ENCODE peak calls at places on chromosomes 4 and X, in six cellular contexts. I, Q, O, T, D and L are unnamed samples.

GRCh38 chrX:56572975-56573374 is 9.5 kb downstream of the UBQLN2 start:
- DNase-seq in I (no peak), Q (peak; percentile 80), O (no peak), T (no peak), D (no peak), L (no peak)

GRCh38 chr4:40283413-40283812 is 51.7 kb upstream of the CHRNA9 start:
- DNase-seq in I (no peak), Q (peak; percentile 39), O (no peak), T (no peak), D (no peak), L (no peak)

GRCh38 chrX:24264383-24264782 is 49.5 kb downstream of the SUPT20HL2 start:
- DNase-seq in I (no peak), Q (peak; percentile 13), O (no peak), T (no peak), D (peak; percentile 21), L (no peak)

GRCh38 chrX:136126892-136127406 is 20.4 kb upstream of the FHL1 start:
- DNase-seq in I (no peak), Q (no peak), O (no peak), T (no peak), D (no peak), L (no peak)

GRCh38 chr4:74189331-74190043 is 31.6 kb downstream of the MTHFD2L start:
- DNase-seq in I (no peak), Q (peak; percentile 74), O (no peak), T (no peak), D (peak; percentile 47), L (peak; percentile 54)

GRCh38 chr4:134948110-134948642 is 746.6 kb upstream of the PABPC4L start:
- DNase-seq in I (no peak), Q (no peak), O (no peak), T (no peak), D (no peak), L (no peak)

GRCh38 chr4:88759039-88759631 is 61.5 kb upstream of the NAP1L5 start:
- DNase-seq in I (no peak), Q (peak; percentile 76), O (no peak), T (no peak), D (peak; percentile 80), L (no peak)

GRCh38 chrX:120213438-120214265 is 37.0 kb upstream of the ZBTB33 start:
- DNase-seq in I (peak; percentile 69), Q (peak; percentile 60), O (peak; percentile 11), T (peak; percentile 63), D (peak; percentile 63), L (peak; percentile 47)

GRCh38 chrX:68868902-68869800 is 40.3 kb downstream of the EFNB1 start:
- DNase-seq in I (no peak), Q (no peak), O (no peak), T (peak; percentile 56), D (no peak), L (peak; percentile 92)

GRCh38 chr4:81715335-81715734 is 243.6 kb upstream of the RASGEF1B start:
- DNase-seq in I (peak; percentile 38), Q (no peak), O (no peak), T (no peak), D (no peak), L (no peak)

GRCh38 chr4:5863461-5864113 is 29.3 kb downstream of the CRMP1 start:
- DNase-seq in I (no peak), Q (peak; percentile 80), O (no peak), T (no peak), D (peak; percentile 97), L (no peak)

GRCh38 chrX:112081781-112082482 is 644 bp downstream of the TRPC5 start:
- DNase-seq in I (peak; percentile 79), Q (no peak), O (no peak), T (no peak), D (no peak), L (no peak)

GRCh38 chr4:153465583-153465921 is 608 bp upstream of the TMEM131L start:
- DNase-seq in I (no peak), Q (peak; percentile 48), O (no peak), T (peak; percentile 58), D (peak; percentile 65), L (peak; percentile 41)

GRCh38 chr4:62470020-62470419 is 1269.9 kb downstream of the ADGRL3 start:
- DNase-seq in I (no peak), Q (no peak), O (no peak), T (no peak), D (no peak), L (no peak)

GRCh38 chr4:83113429-83113786 is 1.1 kb downstream of the PLAC8 start:
- DNase-seq in I (no peak), Q (no peak), O (no peak), T (no peak), D (no peak), L (no peak)

GRCh38 chr4:129342820-129343219 is 246.9 kb downstream of the C4orf33 start:
- DNase-seq in I (no peak), Q (peak; percentile 93), O (no peak), T (no peak), D (peak; percentile 89), L (peak; percentile 96)

GRCh38 chr4:6889101-6889735 is 20.4 kb upstream of the TBC1D14 start:
- DNase-seq in I (no peak), Q (no peak), O (no peak), T (no peak), D (no peak), L (no peak)

GRCh38 chrX:106397788-106398538 is 213.8 kb upstream of the RADX start:
- DNase-seq in I (no peak), Q (peak; percentile 48), O (no peak), T (no peak), D (peak; percentile 11), L (no peak)

GRCh38 chr4:108849611-108850406 is 87.0 kb upstream of the ETNPPL start:
- DNase-seq in I (no peak), Q (peak; percentile 65), O (no peak), T (no peak), D (peak; percentile 83), L (no peak)

GRCh38 chr4:108738307-108738706 is 24.5 kb downstream of the ETNPPL start:
- DNase-seq in I (no peak), Q (peak; percentile 49), O (no peak), T (no peak), D (peak; percentile 30), L (no peak)

GRCh38 chr4:37924946-37925345 is 34.1 kb downstream of the TBC1D1 start:
- DNase-seq in I (no peak), Q (no peak), O (no peak), T (no peak), D (no peak), L (no peak)

GRCh38 chr4:101953949-101954348 is 163.4 kb downstream of the BANK1 start:
- DNase-seq in I (peak; percentile 52), Q (peak; percentile 49), O (no peak), T (no peak), D (peak; percentile 67), L (no peak)

GRCh38 chr4:95531141-95531540 is 17.6 kb downstream of the UNC5C start:
- DNase-seq in I (no peak), Q (no peak), O (no peak), T (no peak), D (no peak), L (no peak)

GRCh38 chr4:107931775-107932321 is 499 bp downstream of the CYP2U1 start:
- DNase-seq in I (no peak), Q (no peak), O (peak; percentile 0), T (no peak), D (no peak), L (peak; percentile 6)